ENCODE peak calls at places on chromosomes 3 and 15, in eight cellular contexts. F is tibial artery; L is RWPE2; Q is CD4-positive, alpha-beta memory T cell; W is suprapubic skin; C is iPS DF 6.9; X is pancreas; V is uterus. E is an unnamed sample.

GRCh38 chr3:195909645-195910498 is 1.5 kb upstream of the TNK2 start:
- DNase-seq in F (peak; percentile 83), L (peak; percentile 80), Q (peak; percentile 86), W (peak; percentile 90), C (no peak), X (peak; percentile 94), V (peak; percentile 87), E (peak; percentile 91)

GRCh38 chr3:24400450-24400849 is 94.2 kb downstream of the THRB start:
- DNase-seq in F (no peak), L (no peak), Q (no peak), W (no peak), C (no peak), X (no peak), V (no peak), E (no peak)

GRCh38 chr3:23735575-23736326 is 70.0 kb upstream of the UBE2E1 start:
- DNase-seq in F (no peak), L (no peak), Q (no peak), W (no peak), C (no peak), X (no peak), V (peak; percentile 32), E (no peak)

GRCh38 chr15:68228971-68229385 is 550 bp downstream of the CLN6 start:
- DNase-seq in F (no peak), L (peak; percentile 67), Q (no peak), W (peak; percentile 78), C (no peak), X (no peak), V (peak; percentile 25), E (no peak)

GRCh38 chr15:52349062-52349700 is 53.6 kb upstream of the MYO5C start:
- DNase-seq in F (no peak), L (no peak), Q (no peak), W (no peak), C (no peak), X (no peak), V (no peak), E (no peak)

GRCh38 chr15:70528270-70528706 is 235.1 kb downstream of the UACA start:
- DNase-seq in F (no peak), L (peak; percentile 70), Q (peak; percentile 77), W (peak; percentile 45), C (no peak), X (no peak), V (no peak), E (no peak)

GRCh38 chr15:66872394-66872793 is 170.4 kb downstream of the SMAD6 start:
- DNase-seq in F (no peak), L (no peak), Q (no peak), W (no peak), C (no peak), X (no peak), V (no peak), E (no peak)

GRCh38 chr3:71487418-71487817 is 96.1 kb downstream of the FOXP1 start:
- DNase-seq in F (no peak), L (no peak), Q (no peak), W (no peak), C (no peak), X (no peak), V (no peak), E (no peak)

GRCh38 chr15:81492303-81492702 is 118.3 kb upstream of the TMC3 start:
- DNase-seq in F (no peak), L (no peak), Q (no peak), W (no peak), C (no peak), X (no peak), V (no peak), E (no peak)

GRCh38 chr3:150303776-150304175 is 104.3 kb upstream of the TSC22D2 start:
- DNase-seq in F (no peak), L (no peak), Q (no peak), W (no peak), C (no peak), X (no peak), V (no peak), E (no peak)

GRCh38 chr15:39198044-39198625 is 382.7 kb upstream of the THBS1 start:
- DNase-seq in F (no peak), L (no peak), Q (no peak), W (no peak), C (no peak), X (no peak), V (no peak), E (no peak)

GRCh38 chr3:179156775-179157174 is 8.6 kb downstream of the PIK3CA start:
- DNase-seq in F (no peak), L (no peak), Q (no peak), W (no peak), C (no peak), X (no peak), V (no peak), E (no peak)

GRCh38 chr3:140243536-140243935 is 308.6 kb downstream of the CLSTN2 start:
- DNase-seq in F (no peak), L (no peak), Q (no peak), W (no peak), C (no peak), X (no peak), V (no peak), E (no peak)

DNA sequence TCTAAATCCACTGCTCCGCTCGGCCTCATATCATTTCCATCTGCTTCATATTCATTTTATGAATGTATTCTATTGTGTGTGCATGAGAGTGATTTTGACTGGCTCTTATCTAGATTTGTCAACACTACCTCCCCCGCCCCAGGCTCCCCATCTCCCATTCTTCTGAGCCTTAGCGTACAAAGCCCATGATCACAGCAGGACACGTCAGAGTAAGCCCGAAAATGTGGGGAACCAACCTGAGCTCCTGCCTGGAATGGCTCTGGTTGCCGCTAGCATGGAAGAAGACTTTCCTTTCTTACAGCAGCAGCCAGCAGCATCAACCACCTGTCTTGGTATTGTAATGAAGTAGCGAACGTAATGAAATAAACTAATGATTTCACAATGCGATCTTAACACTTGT is 61.4 kb downstream of the GABRB3 start:
- DNase-seq in F (no peak), L (no peak), Q (no peak), W (no peak), C (no peak), X (no peak), V (no peak), E (no peak)
- H3K9me3 ChIP-seq in F (no peaks in the 10 kb centered on the region), L (no peaks in the 10 kb centered on the region), Q (no peaks in the 10 kb centered on the region), W (no peaks in the 10 kb centered on the region), C (no peaks in the 10 kb centered on the region), X (no peaks in the 10 kb centered on the region), V (no peaks in the 10 kb centered on the region), E (no peaks in the 10 kb centered on the region)

GRCh38 chr15:90840157-90840855 is 28.1 kb upstream of the FURIN start:
- DNase-seq in F (no peak), L (no peak), Q (no peak), W (no peak), C (no peak), X (no peak), V (no peak), E (no peak)

GRCh38 chr15:90851114-90851513 is 17.3 kb upstream of the FURIN start:
- DNase-seq in F (no peak), L (no peak), Q (peak; percentile 57), W (no peak), C (no peak), X (no peak), V (no peak), E (peak; percentile 58)

GRCh38 chr15:90840954-90841353 is 27.4 kb upstream of the FURIN start:
- DNase-seq in F (no peak), L (no peak), Q (no peak), W (no peak), C (no peak), X (no peak), V (no peak), E (no peak)

GRCh38 chr15:90839187-90840071 is 29.0 kb upstream of the FURIN start:
- DNase-seq in F (no peak), L (peak; percentile 93), Q (no peak), W (no peak), C (peak; percentile 67), X (no peak), V (no peak), E (no peak)

DNA sequence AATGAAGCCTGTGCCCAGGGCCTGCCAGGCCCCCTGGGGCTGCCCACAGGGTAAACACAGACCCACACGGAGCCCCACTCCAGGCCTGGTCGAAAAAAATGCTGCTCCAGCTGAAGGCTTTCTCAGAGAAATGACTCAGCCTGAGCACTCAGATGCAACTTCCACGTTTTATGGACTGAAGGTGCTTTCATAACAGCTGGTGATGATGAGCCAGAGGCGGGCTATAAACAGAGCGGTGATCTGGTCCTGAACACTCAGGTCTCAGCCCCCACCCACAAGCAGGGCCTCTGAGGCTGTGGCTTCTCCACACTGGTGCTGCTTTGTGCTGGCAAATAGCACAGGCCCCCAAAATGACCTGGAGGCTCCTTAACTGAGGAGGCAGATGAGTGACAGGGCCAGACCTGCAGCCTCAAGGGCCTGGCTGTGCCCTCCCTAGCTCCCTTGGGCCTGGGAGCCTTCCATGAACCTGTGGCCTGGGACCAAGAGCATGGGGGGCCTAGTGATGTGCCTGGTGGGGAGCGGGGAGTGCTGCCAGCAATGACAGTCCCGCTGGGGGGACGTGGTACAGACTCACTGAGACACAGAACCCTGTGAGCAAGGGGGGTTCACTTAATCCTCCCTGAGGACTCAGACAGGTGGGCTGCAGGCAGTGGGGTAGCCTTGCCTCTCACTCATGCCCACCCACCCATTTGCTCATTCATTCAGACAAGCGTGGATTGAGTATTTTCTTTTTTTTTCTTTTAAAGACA is 23.0 kb upstream of the FURIN start:
- DNase-seq in F (no peak), L (no peak), Q (no peak), W (no peak), C (no peak), X (no peak), V (no peak), E (no peak)
- H3K9me3 ChIP-seq in F (no peaks in the 10 kb centered on the region), L (no peaks in the 10 kb centered on the region), Q (no peaks in the 10 kb centered on the region), W (no peaks in the 10 kb centered on the region), C (no peaks in the 10 kb centered on the region), X (no peaks in the 10 kb centered on the region), V (no peaks in the 10 kb centered on the region), E (no peaks in the 10 kb centered on the region)

DNA sequence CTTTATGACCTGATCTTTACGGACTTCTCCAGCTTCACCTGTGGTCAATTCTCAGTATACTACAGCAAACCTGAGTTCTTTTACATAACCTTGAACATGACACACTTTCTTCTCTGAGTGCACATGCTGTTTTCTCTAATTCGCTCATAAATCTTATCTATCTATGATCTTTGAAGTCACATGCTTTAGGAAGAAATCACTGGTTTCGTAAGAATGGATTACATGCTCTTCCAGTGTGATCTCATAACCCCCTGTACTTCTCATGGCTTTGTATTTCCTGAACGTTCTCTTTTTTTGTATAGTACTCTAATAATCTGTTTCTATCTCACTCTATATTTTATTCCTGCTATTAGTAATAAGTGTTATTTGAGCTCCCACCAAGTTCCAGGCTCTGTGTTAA is 1165.2 kb downstream of the TBL1XR1 start:
- DNase-seq in F (no peak), L (no peak), Q (no peak), W (no peak), C (no peak), X (no peak), V (no peak), E (no peak)
- H3K9me3 ChIP-seq in F (no peaks in the 10 kb centered on the region), L (no peaks in the 10 kb centered on the region), Q (no peaks in the 10 kb centered on the region), W (no peaks in the 10 kb centered on the region), C (no peaks in the 10 kb centered on the region), X (no peaks in the 10 kb centered on the region), V (no peaks in the 10 kb centered on the region), E (no peaks in the 10 kb centered on the region)

DNA sequence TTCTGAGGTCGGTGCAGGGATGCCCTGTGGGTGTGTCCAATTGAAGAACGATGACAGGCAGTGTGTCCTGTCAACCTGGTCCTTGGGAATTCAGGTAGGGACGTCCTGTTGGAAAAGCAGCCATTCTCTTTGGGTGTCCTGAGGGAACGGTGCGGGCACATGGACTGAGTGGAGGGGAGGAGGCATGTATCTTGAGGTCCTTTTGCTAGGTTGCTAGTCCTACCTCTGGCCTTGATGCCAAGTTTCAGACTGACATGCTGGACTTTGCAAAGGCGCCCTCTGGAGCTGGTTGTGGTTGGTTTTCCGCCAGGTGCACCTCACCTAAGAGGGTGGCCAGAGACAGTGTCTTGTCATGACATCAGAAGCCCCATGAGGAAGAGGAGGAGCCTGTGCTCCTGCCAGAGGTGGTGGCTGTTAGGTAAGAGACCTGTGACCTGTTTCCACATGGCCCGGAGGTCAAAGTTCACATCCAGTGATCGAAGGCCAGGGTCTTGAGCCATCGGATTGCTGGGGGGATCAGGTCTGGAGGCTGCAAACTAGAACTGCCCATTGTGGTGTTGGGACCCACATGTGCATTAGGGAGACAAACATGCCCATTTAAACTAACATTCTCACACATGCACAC is 106.3 kb downstream of the SNRPN start:
- DNase-seq in F (no peak), L (peak; percentile 49), Q (no peak), W (peak; percentile 24), C (no peak), X (no peak), V (peak; percentile 5), E (no peak)
- H3K9me3 ChIP-seq in F (peaks cover 100% of the 10 kb centered on the region), L (peaks cover 83% of the 10 kb centered on the region), Q (peaks cover 100% of the 10 kb centered on the region), W (peaks cover 98% of the 10 kb centered on the region), C (peaks cover 10% of the 10 kb centered on the region), X (peaks cover 64% of the 10 kb centered on the region), V (no peaks in the 10 kb centered on the region), E (peaks cover 51% of the 10 kb centered on the region)

E was measured in T-helper 17 cell.